ENCODE peak calls at places on chromosomes 11 and 22, in four cellular contexts. D is fibroblast of mammary gland, J is cardiac muscle cell, T is A549. Q is an unnamed sample.
A peak's percentile ranks its signal among the peaks of the same experiment; 100 is the strongest.

GRCh38 chr11:46554205-46555162 is 39.3 kb downstream of the AMBRA1 start:
- DNase-seq in D (peak; percentile 89), J (peak; percentile 81), T (peak; percentile 84), Q (peak; percentile 57)

GRCh38 chr11:110077866-110078325 is 15.3 kb upstream of the ZC3H12C start:
- DNase-seq in D (peak; percentile 96), J (peak; percentile 53), T (no peak), Q (no peak)

GRCh38 chr22:36343720-36344105 is 44.1 kb downstream of the MYH9 start:
- DNase-seq in D (no peak), J (no peak), T (no peak), Q (no peak)

GRCh38 chr11:33266418-33267215 is 9.4 kb downstream of the HIPK3 start:
- DNase-seq in D (peak; percentile 77), J (peak; percentile 95), T (peak; percentile 58), Q (peak; percentile 42)

GRCh38 chr22:41532908-41533825 is 11.1 kb downstream of the POLR3H start:
- DNase-seq in D (peak; percentile 70), J (peak; percentile 70), T (peak; percentile 54), Q (no peak)

GRCh38 chr11:48052183-48053040 is 72.1 kb downstream of the PTPRJ start:
- DNase-seq in D (no peak), J (peak; percentile 57), T (peak; percentile 62), Q (peak; percentile 8)

GRCh38 chr11:111379500-111380136 is 543 bp upstream of the POU2AF1 start:
- DNase-seq in D (no peak), J (no peak), T (no peak), Q (no peak)

GRCh38 chr11:121762820-121763219 is 310.1 kb upstream of the SORL1-AS1 start:
- DNase-seq in D (peak; percentile 51), J (peak; percentile 68), T (no peak), Q (no peak)

GRCh38 chr11:61616443-61616842 is 35.6 kb upstream of the SYT7 start:
- DNase-seq in D (peak; percentile 82), J (peak; percentile 47), T (no peak), Q (no peak)

GRCh38 chr11:128625316-128625715 is 38.0 kb upstream of the ETS1 start:
- DNase-seq in D (no peak), J (no peak), T (no peak), Q (no peak)

GRCh38 chr11:6596237-6596877 is 7.1 kb downstream of the RRP8 start:
- DNase-seq in D (no peak), J (no peak), T (no peak), Q (no peak)

GRCh38 chr22:47192106-47192650 is 429.7 kb downstream of the TBC1D22A start:
- DNase-seq in D (no peak), J (no peak), T (no peak), Q (no peak)

GRCh38 chr11:128530119-128531091 is 57.0 kb downstream of the ETS1 start:
- DNase-seq in D (peak; percentile 99), J (peak; percentile 98), T (no peak), Q (peak; percentile 91)

DNA sequence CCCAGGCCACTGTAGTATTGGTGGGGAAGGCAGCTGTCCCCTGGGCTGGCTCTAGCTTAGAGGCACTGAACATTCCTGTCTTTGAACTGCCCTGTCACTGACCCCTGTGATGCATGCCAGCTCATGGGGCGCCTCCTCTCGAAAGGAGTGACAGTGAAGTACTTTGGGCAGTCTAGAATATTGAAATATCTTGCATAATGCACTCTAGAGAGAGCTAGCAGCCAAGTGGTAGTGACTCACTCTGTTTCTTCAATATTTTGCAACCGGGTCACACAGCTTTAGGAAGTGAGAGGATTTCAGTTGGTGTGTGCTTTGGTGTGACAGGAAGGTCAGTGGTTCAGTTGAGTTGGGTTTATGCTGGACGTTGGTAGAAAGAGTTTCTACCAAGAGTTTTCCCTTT is 35.5 kb upstream of the ST14 start:
- DNase-seq in D (peak; percentile 94), J (peak; percentile 93), T (peak; percentile 70), Q (peak; percentile 79)
- TF ChIP-seq CTCF in D (no peak), J (no peak), T (no peak), Q (no peak)

DNA sequence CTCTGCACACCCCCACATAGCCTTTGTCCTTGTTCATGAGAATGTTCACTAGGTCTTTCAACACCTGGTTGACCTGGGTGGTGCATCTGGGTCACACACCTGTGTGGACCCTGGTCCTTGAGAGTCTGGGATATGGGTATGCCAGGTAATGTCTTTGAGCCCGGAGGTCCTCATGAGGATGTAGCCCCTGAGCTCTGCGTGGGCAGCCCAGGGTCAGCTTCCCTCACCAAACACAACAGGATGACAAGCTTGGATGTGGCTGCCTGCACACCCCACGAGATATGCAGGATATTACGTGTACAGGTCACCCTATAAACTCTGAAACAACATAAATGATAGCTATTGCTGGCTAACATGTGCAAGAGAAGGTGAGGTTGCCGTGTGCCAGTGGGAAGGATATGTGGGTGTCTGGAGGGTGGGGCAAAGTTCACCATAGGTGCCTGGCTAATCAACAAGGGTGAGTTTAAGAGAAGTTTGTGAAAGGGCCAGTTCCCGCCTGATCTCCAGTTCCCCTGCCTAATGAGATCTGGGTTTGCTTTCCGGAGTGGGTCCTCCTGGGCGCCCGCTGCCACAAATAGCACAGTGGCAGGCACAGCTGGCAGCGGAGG is 1.3 kb upstream of the PPARA start:
- DNase-seq in D (no peak), J (no peak), T (no peak), Q (no peak)
- H3K4me3 ChIP-seq in D (peak overlapping the region; percentile 52), J (peak overlapping the region; percentile 70), T (peak overlapping the region; percentile 78), Q (peak overlapping the region; percentile 69)

GRCh38 chr11:45083544-45084087 is 62.8 kb upstream of the PRDM11 start:
- DNase-seq in D (no peak), J (no peak), T (peak; percentile 33), Q (no peak)
- TF ChIP-seq CTCF in D (peak; percentile 34), J (peak; percentile 61), T (peak; percentile 44), Q (peak; percentile 43)

GRCh38 chr11:64892838-64893193 is 14.4 kb upstream of the EHD1 start:
- DNase-seq in D (no peak), J (no peak), T (no peak), Q (no peak)

GRCh38 chr11:64891880-64892279 is 13.5 kb upstream of the EHD1 start:
- DNase-seq in D (no peak), J (no peak), T (no peak), Q (no peak)

GRCh38 chr11:64891215-64891848 is 12.9 kb upstream of the EHD1 start:
- DNase-seq in D (no peak), J (no peak), T (no peak), Q (no peak)

GRCh38 chr11:64893194-64894069 is 15.0 kb upstream of the EHD1 start:
- DNase-seq in D (no peak), J (no peak), T (peak; percentile 81), Q (no peak)

DNA sequence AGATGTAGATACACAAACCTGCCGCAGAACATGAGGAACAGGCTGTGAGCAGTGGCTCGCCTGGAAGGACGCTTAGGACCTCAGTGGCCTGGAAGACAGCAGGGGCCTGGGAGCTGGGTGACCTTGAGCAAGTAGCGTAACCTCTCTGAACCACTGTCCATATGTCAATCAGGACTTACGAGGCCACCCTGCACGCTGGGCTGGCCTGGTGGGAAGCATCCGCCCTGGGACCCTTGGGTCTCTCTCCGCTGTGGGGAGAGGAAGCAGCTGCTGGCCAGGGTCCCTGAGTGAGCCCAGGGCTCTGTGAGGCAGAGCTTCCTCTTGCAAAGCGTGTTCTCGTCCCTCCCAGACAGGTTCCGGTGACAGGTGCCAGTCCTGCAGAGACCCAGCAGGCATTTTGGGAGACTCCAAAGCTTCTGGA is 14.0 kb upstream of the EHD1 start:
- DNase-seq in D (no peak), J (no peak), T (no peak), Q (no peak)
- H3K4me3 ChIP-seq in D (no peak overlapping the region), J (no peak overlapping the region), T (peak overlapping the region; percentile 49), Q (no peak overlapping the region)

GRCh38 chr11:35487532-35488078 is 37.8 kb downstream of the PAMR1 start:
- DNase-seq in D (peak; percentile 80), J (peak; percentile 81), T (peak; percentile 48), Q (no peak)
- TF ChIP-seq CTCF in D (peak; percentile 69), J (peak; percentile 66), T (peak; percentile 60), Q (peak; percentile 65)

Q was measured in AG09309.